ENCODE peak calls at places on chromosomes 2 and 18, in ten cellular contexts. R, O, T, K, P, J, Y, F, G and Z are unnamed samples.

GRCh38 chr2:120402508-120402907 is 56.6 kb downstream of the INHBB start:
- DNase-seq in R (no peak), O (no peak), T (no peak), K (no peak), P (no peak), J (no peak), Y (no peak), F (no peak), G (no peak), Z (no peak)

GRCh38 chr2:74576151-74576755 is 21.7 kb downstream of the DOK1 start:
- DNase-seq in R (no peak), O (no peak), T (no peak), K (no peak), P (no peak), J (no peak), Y (no peak), F (no peak), G (no peak), Z (no peak)

GRCh38 chr2:120231564-120231973 is 8.4 kb upstream of the TMEM185B start:
- DNase-seq in R (no peak), O (no peak), T (no peak), K (no peak), P (no peak), J (no peak), Y (no peak), F (no peak), G (no peak), Z (no peak)

GRCh38 chr18:72530622-72531021 is 13.5 kb downstream of the CBLN2 start:
- DNase-seq in R (no peak), O (no peak), T (no peak), K (no peak), P (no peak), J (no peak), Y (no peak), F (no peak), G (no peak), Z (no peak)

GRCh38 chr2:172734711-172735645 is 667 bp upstream of the RAPGEF4 start:
- DNase-seq in R (peak; percentile 62), O (no peak), T (no peak), K (no peak), P (no peak), J (no peak), Y (no peak), F (no peak), G (no peak), Z (no peak)

GRCh38 chr2:104872866-104873688 is 19.2 kb downstream of the POU3F3 start:
- DNase-seq in R (peak; percentile 90), O (peak; percentile 56), T (peak; percentile 29), K (peak; percentile 47), P (peak; percentile 83), J (peak; percentile 89), Y (peak; percentile 53), F (peak; percentile 67), G (peak; percentile 62), Z (no peak)

GRCh38 chr2:96970248-96970875 is 16.0 kb downstream of the FAM178B start:
- DNase-seq in R (no peak), O (peak; percentile 29), T (no peak), K (no peak), P (no peak), J (no peak), Y (no peak), F (no peak), G (no peak), Z (no peak)

GRCh38 chr2:181632733-181633401 is 24.0 kb downstream of the CERKL start:
- DNase-seq in R (no peak), O (no peak), T (no peak), K (no peak), P (no peak), J (peak; percentile 85), Y (no peak), F (no peak), G (no peak), Z (no peak)

DNA sequence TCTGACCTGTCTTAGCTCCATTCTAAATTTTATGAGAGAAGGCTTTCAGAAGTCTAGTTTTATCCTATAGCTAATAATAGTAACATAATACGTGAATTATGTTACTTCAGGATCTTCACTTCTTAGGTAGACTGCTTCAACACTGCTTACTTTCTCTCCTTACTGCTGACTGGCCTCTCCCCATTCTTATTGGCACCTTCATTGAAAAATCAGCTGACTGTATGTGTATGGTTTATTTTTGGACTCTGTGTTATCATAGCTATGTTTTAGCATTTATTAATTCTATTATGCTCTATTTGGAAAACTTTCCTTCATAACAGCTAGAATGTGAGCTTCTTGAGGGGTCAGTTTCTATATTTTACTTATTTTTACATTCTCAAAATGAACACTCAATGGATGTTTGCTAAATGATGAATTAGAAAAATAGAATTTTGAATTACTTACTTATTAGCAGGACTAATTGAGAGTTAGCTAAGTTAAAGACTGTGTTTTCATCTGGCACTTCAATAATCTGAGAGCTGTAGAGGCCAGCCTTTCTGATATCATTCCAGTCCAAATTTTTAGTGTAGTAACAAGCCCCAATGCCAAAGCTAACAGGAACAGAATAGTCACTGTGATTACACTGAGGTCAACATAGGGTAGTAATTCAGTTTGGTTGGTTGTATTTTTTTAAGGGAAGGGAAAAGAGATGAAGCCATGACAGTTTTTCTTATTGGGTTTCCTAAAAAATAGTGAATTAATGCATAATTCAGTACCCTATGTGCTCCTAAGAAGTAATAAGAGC is 92.3 kb downstream of the TTC27 start:
- DNase-seq in R (no peak), O (no peak), T (no peak), K (no peak), P (no peak), J (no peak), Y (no peak), F (no peak), G (no peak), Z (no peak)
- H3K4me1 ChIP-seq in R (no peaks in the 10 kb centered on the region), O (no peaks in the 10 kb centered on the region), T (peaks cover 58% of the 10 kb centered on the region), K (peaks cover 11% of the 10 kb centered on the region), P (no peaks in the 10 kb centered on the region), J (peaks cover 38% of the 10 kb centered on the region), Y (no peaks in the 10 kb centered on the region), F (no peaks in the 10 kb centered on the region), G (no peaks in the 10 kb centered on the region), Z (no peaks in the 10 kb centered on the region)

GRCh38 chr2:224901121-224901676 is 141.1 kb downstream of the DOCK10 start:
- DNase-seq in R (no peak), O (peak; percentile 16), T (no peak), K (no peak), P (no peak), J (no peak), Y (no peak), F (no peak), G (no peak), Z (no peak)
- H3K27me3 ChIP-seq in R (no peaks in the 10 kb centered on the region), O (no peaks in the 10 kb centered on the region), T (no peaks in the 10 kb centered on the region), K (no peaks in the 10 kb centered on the region), P (no peaks in the 10 kb centered on the region), J (no peaks in the 10 kb centered on the region), Y (no peaks in the 10 kb centered on the region), F (no peaks in the 10 kb centered on the region), G (no peaks in the 10 kb centered on the region), Z (no peaks in the 10 kb centered on the region)

GRCh38 chr18:63818212-63818611 is 43.0 kb downstream of the SERPINB7 start:
- DNase-seq in R (no peak), O (no peak), T (no peak), K (no peak), P (no peak), J (no peak), Y (no peak), F (peak; percentile 20), G (no peak), Z (no peak)

GRCh38 chr18:63817441-63818051 is 42.3 kb downstream of the SERPINB7 start:
- DNase-seq in R (no peak), O (peak; percentile 20), T (no peak), K (no peak), P (no peak), J (no peak), Y (no peak), F (peak; percentile 54), G (no peak), Z (no peak)

GRCh38 chr18:63820694-63821093 is 45.5 kb downstream of the SERPINB7 start:
- DNase-seq in R (peak; percentile 48), O (no peak), T (no peak), K (no peak), P (no peak), J (no peak), Y (no peak), F (peak; percentile 31), G (no peak), Z (no peak)

GRCh38 chr18:63823516-63824219 is 48.5 kb downstream of the SERPINB7 start:
- DNase-seq in R (peak; percentile 70), O (no peak), T (peak; percentile 32), K (peak; percentile 40), P (no peak), J (peak; percentile 76), Y (no peak), F (peak; percentile 80), G (no peak), Z (peak; percentile 3)

DNA sequence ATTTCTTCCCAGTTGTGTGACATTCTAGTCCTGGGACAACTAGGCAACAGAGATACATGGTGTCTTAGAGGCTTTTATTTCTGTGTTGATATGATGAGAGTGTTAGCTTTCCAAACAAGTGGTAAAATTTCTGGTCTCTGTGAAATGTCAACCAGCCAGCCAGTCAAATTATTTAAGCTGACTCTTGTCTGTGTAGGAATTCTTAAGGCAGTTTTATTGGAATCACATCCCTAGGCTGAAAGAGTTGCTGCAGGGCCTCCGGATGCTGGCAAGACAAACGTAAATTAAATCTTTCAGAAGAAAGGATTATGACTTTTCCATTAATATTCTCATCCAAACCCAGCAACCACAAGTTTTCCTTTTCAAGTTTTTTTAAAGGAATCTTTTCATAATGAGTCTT is 44.6 kb downstream of the SERPINB7 start:
- DNase-seq in R (no peak), O (no peak), T (no peak), K (no peak), P (no peak), J (no peak), Y (no peak), F (peak; percentile 41), G (no peak), Z (no peak)
- H3K4me1 ChIP-seq in R (no peaks in the 10 kb centered on the region), O (no peaks in the 10 kb centered on the region), T (no peaks in the 10 kb centered on the region), K (no peaks in the 10 kb centered on the region), P (no peaks in the 10 kb centered on the region), J (no peaks in the 10 kb centered on the region), Y (no peaks in the 10 kb centered on the region), F (peaks cover 56% of the 10 kb centered on the region), G (no peaks in the 10 kb centered on the region), Z (no peaks in the 10 kb centered on the region)

GRCh38 chr2:176068037-176068832 is 15.5 kb downstream of the EVX2 start:
- DNase-seq in R (peak; percentile 42), O (no peak), T (no peak), K (no peak), P (no peak), J (no peak), Y (no peak), F (no peak), G (no peak), Z (no peak)
- H3K27me3 ChIP-seq in R (peaks cover 100% of the 10 kb centered on the region), O (peaks cover 9% of the 10 kb centered on the region), T (peaks cover 99% of the 10 kb centered on the region), K (peaks cover 79% of the 10 kb centered on the region), P (peaks cover 97% of the 10 kb centered on the region), J (no peaks in the 10 kb centered on the region), Y (peaks cover 21% of the 10 kb centered on the region), F (peaks cover 37% of the 10 kb centered on the region), G (peaks cover 53% of the 10 kb centered on the region), Z (peaks cover 46% of the 10 kb centered on the region)

GRCh38 chr2:239299218-239299939 is 101.4 kb downstream of the HDAC4 start:
- DNase-seq in R (no peak), O (peak; percentile 55), T (peak; percentile 5), K (peak; percentile 18), P (peak; percentile 67), J (no peak), Y (no peak), F (no peak), G (no peak), Z (no peak)
- H3K4me1 ChIP-seq in R (peaks cover 28% of the 10 kb centered on the region), O (peaks cover 17% of the 10 kb centered on the region), T (peaks cover 95% of the 10 kb centered on the region), K (peaks cover 17% of the 10 kb centered on the region), P (peaks cover 56% of the 10 kb centered on the region), J (no peaks in the 10 kb centered on the region), Y (peaks cover 41% of the 10 kb centered on the region), F (no peaks in the 10 kb centered on the region), G (peaks cover 45% of the 10 kb centered on the region), Z (peaks cover 58% of the 10 kb centered on the region)

GRCh38 chr2:27621524-27621923 is 7.3 kb downstream of the CCDC121 start:
- DNase-seq in R (peak; percentile 48), O (no peak), T (no peak), K (no peak), P (no peak), J (peak; percentile 39), Y (no peak), F (no peak), G (no peak), Z (no peak)
- H3K27me3 ChIP-seq in R (no peaks in the 10 kb centered on the region), O (no peaks in the 10 kb centered on the region), T (no peaks in the 10 kb centered on the region), K (no peaks in the 10 kb centered on the region), P (no peaks in the 10 kb centered on the region), J (no peaks in the 10 kb centered on the region), Y (no peaks in the 10 kb centered on the region), F (no peaks in the 10 kb centered on the region), G (no peaks in the 10 kb centered on the region), Z (no peaks in the 10 kb centered on the region)